ENCODE peak calls at places on chromosomes 6 and 20, in five cellular contexts. H is AG04450, K is BE2C, I is fibroblast of the aortic adventitia, U is neural crest cell. E is an unnamed sample.

GRCh38 chr20:43941476-43942212 is 27.0 kb downstream of the TOX2 start:
- DNase-seq in H (no peak), K (no peak), I (peak; percentile 42), U (no peak), E (no peak)

GRCh38 chr6:71489736-71490135 is 201.1 kb downstream of the OGFRL1 start:
- DNase-seq in H (peak; percentile 78), K (no peak), I (peak; percentile 92), U (no peak), E (no peak)

GRCh38 chr6:83884523-83884922 is 25.0 kb downstream of the CYB5R4 start:
- DNase-seq in H (no peak), K (no peak), I (peak; percentile 70), U (no peak), E (no peak)

GRCh38 chr6:21594427-21595264 is 1.1 kb downstream of the SOX4 start:
- DNase-seq in H (no peak), K (peak; percentile 48), I (peak; percentile 63), U (peak; percentile 26), E (no peak)

GRCh38 chr6:9140861-9141534 is 705.7 kb upstream of the SLC35B3 start:
- DNase-seq in H (no peak), K (no peak), I (peak; percentile 62), U (no peak), E (no peak)

GRCh38 chr6:8181162-8181909 is 79.0 kb upstream of the EEF1E1 start:
- DNase-seq in H (no peak), K (no peak), I (no peak), U (no peak), E (no peak)

GRCh38 chr20:3781153-3781910 is at the start of gene SPEF1:
- DNase-seq in H (peak; percentile 71), K (peak; percentile 90), I (peak; percentile 92), U (peak; percentile 67), E (peak; percentile 78)

GRCh38 chr20:9200620-9201019 is 131.7 kb downstream of the PLCB4 start:
- DNase-seq in H (no peak), K (no peak), I (peak; percentile 15), U (no peak), E (no peak)

GRCh38 chr20:61391185-61391584 is 139.1 kb downstream of the CDH4 start:
- DNase-seq in H (no peak), K (no peak), I (no peak), U (no peak), E (no peak)

GRCh38 chr20:16459019-16459700 is 114.1 kb downstream of the KIF16B start:
- DNase-seq in H (peak; percentile 33), K (peak; percentile 14), I (peak; percentile 88), U (no peak), E (no peak)

GRCh38 chr20:14568701-14569100 is 231.3 kb upstream of the FLRT3 start:
- DNase-seq in H (no peak), K (no peak), I (no peak), U (no peak), E (no peak)

GRCh38 chr6:11007715-11008608 is 36.1 kb downstream of the ELOVL2 start:
- DNase-seq in H (no peak), K (no peak), I (peak; percentile 47), U (no peak), E (no peak)

GRCh38 chr6:29295623-29296022 is 5.9 kb upstream of the OR14J1 start:
- DNase-seq in H (no peak), K (no peak), I (no peak), U (no peak), E (no peak)

GRCh38 chr6:12528581-12529363 is 187.8 kb upstream of the PHACTR1 start:
- DNase-seq in H (no peak), K (peak; percentile 66), I (peak; percentile 62), U (no peak), E (no peak)

GRCh38 chr6:135811172-135811571 is 40.3 kb upstream of the PDE7B start:
- DNase-seq in H (no peak), K (no peak), I (no peak), U (no peak), E (no peak)

GRCh38 chr20:62886709-62887058 is 25.1 kb upstream of the TCFL5 start:
- DNase-seq in H (no peak), K (no peak), I (no peak), U (no peak), E (no peak)

GRCh38 chr20:62884556-62884955 is 22.9 kb upstream of the TCFL5 start:
- DNase-seq in H (no peak), K (no peak), I (no peak), U (no peak), E (no peak)

GRCh38 chr20:62885808-62886708 is 24.4 kb upstream of the TCFL5 start:
- DNase-seq in H (no peak), K (no peak), I (no peak), U (no peak), E (no peak)

GRCh38 chr20:62887147-62887859 is 25.7 kb upstream of the TCFL5 start:
- DNase-seq in H (peak; percentile 82), K (peak; percentile 92), I (peak; percentile 66), U (no peak), E (no peak)

GRCh38 chr20:62885046-62885445 is 23.4 kb upstream of the TCFL5 start:
- DNase-seq in H (no peak), K (no peak), I (no peak), U (no peak), E (no peak)
- TF ChIP-seq CTCF in H (no peak), K (no peak), I (no peak), U (no peak), E (no peak)

DNA sequence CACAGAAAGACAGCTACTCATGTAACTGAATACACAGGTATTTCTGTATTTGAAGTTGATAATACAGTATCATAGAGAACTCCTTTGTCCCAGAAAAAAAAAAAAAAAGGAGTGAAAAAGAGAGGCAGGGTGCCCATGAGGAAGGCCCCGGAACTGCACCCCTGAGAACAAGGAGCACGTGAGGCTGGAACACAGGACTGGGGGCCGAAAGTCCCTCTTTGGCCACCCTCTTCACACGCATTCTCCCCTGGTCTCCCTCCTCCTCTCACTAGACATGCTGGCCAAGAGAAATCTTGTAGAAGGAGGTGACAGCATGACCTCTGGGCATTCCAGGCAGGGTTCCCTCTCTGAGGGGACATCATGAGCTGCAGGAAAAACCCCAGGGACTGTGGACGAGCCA is 62.7 kb upstream of the TRAF3IP2 start:
- DNase-seq in H (no peak), K (no peak), I (no peak), U (no peak), E (no peak)
- TF ChIP-seq CTCF in H (peak; percentile 56), K (peak; percentile 19), I (peak; percentile 52), U (peak; percentile 60), E (no peak)

DNA sequence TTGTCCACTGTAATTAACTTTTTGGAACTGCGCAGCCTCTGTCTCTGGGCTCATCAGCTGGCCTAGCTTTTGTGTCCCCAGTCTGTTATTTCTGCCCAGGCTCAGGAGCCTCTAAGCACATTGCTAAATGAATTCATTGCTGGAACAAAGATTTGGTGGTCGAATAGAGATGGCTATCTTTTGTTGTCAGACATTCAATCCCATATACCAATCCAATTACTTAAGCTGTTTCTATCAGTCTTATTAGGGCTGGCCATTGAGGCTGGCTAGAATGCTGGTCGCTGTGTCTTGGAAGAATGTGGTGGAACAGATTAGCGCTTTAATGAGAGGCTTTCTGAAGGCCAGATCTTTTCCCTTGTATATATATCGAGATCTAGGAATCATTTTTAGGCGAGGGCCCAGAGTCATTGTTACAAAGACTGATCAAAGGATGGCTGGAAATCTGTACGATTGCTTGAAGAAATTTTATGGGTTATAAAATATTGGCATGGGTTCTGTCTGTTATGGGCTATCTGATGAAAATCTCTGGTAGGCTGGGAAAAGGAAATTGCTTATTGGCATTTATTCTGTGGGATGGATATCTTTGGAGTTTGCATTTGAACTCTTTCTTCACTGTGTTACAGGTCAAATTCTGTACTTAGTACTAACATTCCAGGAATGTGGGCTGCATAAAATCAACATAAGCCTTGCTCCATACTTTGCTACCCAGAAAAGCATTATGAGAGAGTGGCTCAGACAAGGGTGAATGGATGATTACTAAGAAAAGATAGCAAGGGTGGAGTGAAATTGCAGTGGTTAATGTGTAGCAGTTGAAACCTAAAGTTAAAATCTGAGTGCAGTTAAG is 34.8 kb upstream of the JAG1 start:
- DNase-seq in H (peak; percentile 55), K (no peak), I (peak; percentile 92), U (no peak), E (no peak)
- TF ChIP-seq CTCF in H (no peak), K (no peak), I (no peak), U (no peak), E (no peak)

DNA sequence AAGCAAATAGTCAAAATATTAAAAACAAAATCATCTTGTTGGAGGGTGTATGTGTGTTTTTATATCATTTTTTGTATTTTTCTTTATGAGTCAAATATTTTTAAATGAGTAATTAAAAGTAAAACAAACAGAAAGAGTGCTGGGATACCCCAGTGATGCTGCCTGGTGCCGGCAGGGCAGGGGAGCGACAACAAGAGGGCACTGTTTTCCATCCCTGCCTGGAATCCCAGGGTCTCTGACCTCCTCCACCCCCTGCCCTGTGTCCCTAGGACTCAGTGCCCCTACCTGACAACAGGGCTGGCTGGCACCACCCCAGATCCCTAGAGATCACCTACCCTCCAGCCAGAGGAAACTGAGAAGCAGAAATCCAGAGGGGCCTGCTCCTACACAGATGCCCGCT is 41.9 kb upstream of the HMGA1 start:
- DNase-seq in H (no peak), K (no peak), I (no peak), U (no peak), E (no peak)
- TF ChIP-seq CTCF in H (peak; percentile 25), K (no peak), I (peak; percentile 1), U (no peak), E (no peak)

DNA sequence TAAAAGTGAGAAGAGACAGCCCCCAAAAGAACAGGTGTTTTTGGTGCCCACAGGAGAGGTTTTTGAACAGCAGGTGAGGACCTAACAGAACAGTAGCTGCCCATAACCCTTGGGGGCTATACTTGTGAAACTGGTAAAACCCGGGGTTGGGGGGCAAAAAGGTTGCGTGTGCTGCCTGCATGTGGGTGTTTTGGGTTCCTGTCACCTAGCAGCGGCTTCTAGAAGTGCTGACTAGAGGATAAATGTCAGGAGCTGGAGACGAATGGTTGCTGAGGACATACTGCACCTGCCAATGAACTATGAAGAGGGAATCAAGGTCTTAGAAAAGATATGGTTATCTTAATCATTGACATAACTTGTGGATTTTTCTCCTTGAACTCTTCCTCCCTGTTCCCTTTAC is 16.0 kb downstream of the TAF11 start:
- DNase-seq in H (no peak), K (no peak), I (no peak), U (no peak), E (no peak)
- TF ChIP-seq CTCF in H (no peak), K (no peak), I (no peak), U (no peak), E (no peak)

DNA sequence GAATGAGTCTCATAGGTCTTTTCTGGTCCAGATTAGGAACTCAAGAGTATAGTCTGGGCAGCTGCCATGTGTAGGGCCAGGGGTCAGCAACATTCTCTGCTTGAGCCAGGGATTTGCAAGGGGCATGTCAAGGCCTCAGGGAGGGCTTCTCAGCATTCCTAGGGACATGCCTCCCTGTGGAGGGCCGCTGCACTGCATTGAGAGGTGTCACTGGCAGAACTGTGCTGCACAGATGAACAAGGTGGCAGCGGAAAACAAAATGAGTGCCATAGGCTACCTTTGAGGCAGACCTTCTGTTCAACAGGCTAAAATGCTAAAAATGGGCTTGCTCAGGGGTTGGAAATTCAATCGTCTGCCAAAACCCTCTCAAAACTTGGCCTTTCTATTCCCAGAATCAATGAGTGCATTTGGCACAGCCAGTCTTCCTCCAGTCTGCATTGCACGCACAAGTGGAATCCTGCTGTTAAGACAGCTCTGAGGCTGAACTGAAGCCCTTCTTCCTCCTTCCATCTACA is 51.6 kb upstream of the SRPK1 start:
- DNase-seq in H (no peak), K (peak; percentile 25), I (peak; percentile 92), U (peak; percentile 2), E (no peak)
- TF ChIP-seq CTCF in H (peak; percentile 19), K (peak; percentile 28), I (peak; percentile 32), U (no peak), E (no peak)